ENCODE peak calls at places on chromosomes 4 and X, in ten cellular contexts. U is uterus, O is IMR-90, T is transverse colon, F is HCT116, D is body of pancreas, I is prostate gland, S is sigmoid colon, G is H1, H is NB4. C is an unnamed sample.

GRCh38 chrX:69137371-69137881 is 27.8 kb downstream of the PJA1 start:
- DNase-seq in F (no peak), T (no peak), I (no peak), D (no peak), U (peak), S (peak), H (peak), G (no peak), O (peak), C (no peak)

GRCh38 chr4:15673337-15673736 is 8.3 kb upstream of the FAM200B start:
- DNase-seq in G (no peak), S (no peak), T (no peak), H (no peak), F (no peak), D (no peak), O (no peak), U (no peak), I (no peak), C (no peak)

GRCh38 chr4:83212041-83212851 is 72.4 kb downstream of the COQ2 start:
- DNase-seq in S (no peak), D (no peak), T (peak), F (no peak), U (no peak), I (no peak), H (no peak), G (no peak), O (no peak), C (no peak)

GRCh38 chrX:103517246-103517645 is 2.0 kb downstream of the RAB40A start:
- DNase-seq in G (no peak), U (no peak), O (peak), F (no peak), S (no peak), I (no peak), D (no peak), H (no peak), T (no peak), C (no peak)

GRCh38 chr4:7699040-7699439 is 240.6 kb downstream of the AFAP1 start:
- DNase-seq in I (no peak), H (no peak), G (no peak), T (no peak), S (no peak), F (no peak), O (peak), D (peak), U (peak), C (no peak)

GRCh38 chr4:94169803-94170372 is 37.8 kb upstream of the SMARCAD1 start:
- DNase-seq in O (no peak), S (no peak), I (no peak), G (no peak), U (no peak), D (no peak), H (no peak), F (no peak), T (no peak), C (no peak)

GRCh38 chr4:185470503-185471195 is 884 bp downstream of the CCDC110 start:
- DNase-seq in F (peak), G (peak), D (peak), I (peak), S (peak), U (peak), H (peak), O (peak), T (peak), C (peak)

GRCh38 chr4:155809835-155810234 is 51.0 kb downstream of the GUCY1B1 start:
- DNase-seq in G (no peak), T (no peak), I (no peak), D (no peak), F (peak), S (no peak), H (peak), O (peak), U (no peak), C (no peak)

GRCh38 chr4:106186201-106186600 is 129.8 kb downstream of the TBCK start:
- DNase-seq in F (no peak), O (no peak), T (no peak), D (no peak), S (no peak), I (no peak), G (no peak), U (no peak), H (no peak), C (no peak)

GRCh38 chr4:82988323-82988832 is 22.2 kb downstream of the LIN54 start:
- DNase-seq in U (no peak), T (no peak), H (no peak), F (no peak), S (no peak), G (no peak), D (no peak), O (peak), I (no peak), C (no peak)

GRCh38 chrX:53188763-53189162 is 36.2 kb downstream of the KDM5C start:
- DNase-seq in F (no peak), D (no peak), T (no peak), O (peak), U (no peak), H (no peak), I (no peak), S (no peak), G (no peak), C (no peak)

GRCh38 chrX:11724122-11725017 is 33.7 kb upstream of the MSL3 start:
- DNase-seq in I (peak), F (peak), U (peak), D (peak), G (no peak), O (peak), S (no peak), T (no peak), H (peak), C (no peak)

GRCh38 chrX:37958493-37959211 is 47.7 kb upstream of the SYTL5 start:
- DNase-seq in D (no peak), H (no peak), I (no peak), U (no peak), F (no peak), G (no peak), T (no peak), S (no peak), O (peak), C (no peak)

GRCh38 chr4:182642831-182643230 is 274.4 kb downstream of the DCTD start:
- DNase-seq in T (no peak), H (peak), I (no peak), D (no peak), F (no peak), G (no peak), O (peak), S (no peak), U (no peak), C (no peak)

GRCh38 chr4:95539056-95539455 is 9.7 kb downstream of the UNC5C start:
- DNase-seq in G (no peak), D (no peak), S (no peak), T (no peak), I (no peak), H (no peak), O (no peak), F (no peak), U (no peak), C (no peak)

GRCh38 chr4:96097040-96097607 is 257.2 kb downstream of the PDHA2 start:
- DNase-seq in D (no peak), G (no peak), F (no peak), H (no peak), T (no peak), I (no peak), O (no peak), U (no peak), S (no peak), C (no peak)

GRCh38 chrX:31334997-31335396 is 263.2 kb upstream of the FTHL17 start:
- DNase-seq in F (no peak), G (no peak), H (no peak), U (no peak), I (no peak), D (no peak), T (no peak), O (no peak), S (no peak), C (no peak)
- TF ChIP-seq POLR2A in F (no peak), G (no peak), H (no peak), U (no peak), I (no peak), D (no peak), T (no peak), O (no peak), S (no peak), C (no peak)

GRCh38 chrX:120603707-120604358 is at the start of gene MCTS1:
- DNase-seq in F (peak), D (peak), G (peak), S (peak), U (peak), T (peak), H (peak), O (peak), I (peak), C (peak)

DNA sequence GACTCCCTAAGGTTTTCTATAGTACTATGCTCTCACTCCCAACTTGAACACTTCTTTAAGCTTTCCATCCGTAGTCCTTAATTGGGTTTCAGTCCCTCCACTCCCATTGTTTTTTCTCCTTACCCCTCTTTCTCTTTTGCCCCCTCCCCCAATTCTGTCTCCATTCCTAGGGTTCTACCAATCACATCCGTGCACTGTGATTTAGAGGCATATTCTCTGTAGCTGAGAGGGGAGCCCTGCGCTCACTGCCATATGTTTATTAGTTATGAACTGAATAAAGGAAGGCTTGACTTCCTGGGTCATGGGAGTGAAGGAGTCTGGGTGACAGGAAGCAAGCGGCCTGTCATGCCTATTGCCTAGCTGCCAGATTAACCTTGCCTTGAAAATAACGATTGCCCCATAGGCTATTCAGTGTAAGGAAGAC is 470 bp downstream of the MCTS1 start:
- DNase-seq in F (no peak), O (peak), I (no peak), H (peak), D (peak), G (no peak), T (peak), U (no peak), S (no peak), C (no peak)
- TF ChIP-seq POLR2A in F (no peak), O (no peak), I (no peak), H (no peak), D (peak), G (no peak), T (peak), U (no peak), S (no peak), C (no peak)

DNA sequence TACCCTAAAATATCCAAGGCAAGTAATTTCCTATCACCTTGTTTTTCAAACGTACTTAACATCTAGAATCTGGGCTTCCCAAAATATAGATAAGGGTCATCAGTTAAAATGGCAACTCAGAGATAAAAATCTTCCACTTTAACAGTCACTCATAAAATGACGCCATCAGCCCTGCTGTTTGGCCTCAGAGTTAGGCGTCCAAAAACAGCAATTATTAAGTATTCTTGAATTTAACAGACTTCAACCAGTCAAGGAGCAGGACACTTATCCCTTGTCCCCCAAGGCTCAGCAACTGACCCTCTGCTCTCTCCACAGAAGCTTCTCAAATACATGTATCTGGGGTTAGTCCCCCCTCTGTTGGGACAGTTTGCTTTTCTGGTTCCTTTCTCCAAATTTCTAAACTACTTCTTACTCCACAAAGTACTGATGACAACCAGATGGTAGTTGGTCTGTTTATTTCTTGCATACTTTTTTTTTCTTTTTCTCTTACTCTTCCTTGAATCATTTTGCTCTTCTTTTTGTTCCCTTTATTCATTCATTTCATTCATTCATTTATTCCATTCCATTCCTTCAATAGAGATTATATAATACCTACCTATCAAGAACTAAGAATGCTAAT is 54.4 kb downstream of the SOD3 start:
- DNase-seq in U (peak), F (no peak), O (peak), T (no peak), I (no peak), H (no peak), D (no peak), S (no peak), G (no peak), C (no peak)
- TF ChIP-seq POLR2A in U (no peak), F (no peak), O (no peak), T (no peak), I (no peak), H (no peak), D (no peak), S (no peak), G (no peak), C (no peak)

GRCh38 chr4:139556735-139557505 is 901 bp upstream of the SETD7 start:
- DNase-seq in I (peak), U (peak), T (peak), S (peak), G (peak), D (peak), H (peak), F (no peak), O (no peak), C (peak)

GRCh38 chr4:139555705-139556070 is 331 bp downstream of the SETD7 start:
- DNase-seq in G (no peak), H (no peak), F (no peak), T (peak), D (peak), U (peak), S (peak), O (no peak), I (peak), C (no peak)

GRCh38 chr4:139557506-139558110 is 1.6 kb upstream of the SETD7 start:
- DNase-seq in F (no peak), D (peak), G (no peak), U (no peak), I (no peak), T (no peak), O (no peak), H (peak), S (no peak), C (no peak)

GRCh38 chr4:139555073-139555704 is 830 bp downstream of the SETD7 start:
- DNase-seq in O (peak), D (peak), S (peak), I (peak), H (peak), F (peak), U (peak), G (peak), T (peak), C (peak)

DNA sequence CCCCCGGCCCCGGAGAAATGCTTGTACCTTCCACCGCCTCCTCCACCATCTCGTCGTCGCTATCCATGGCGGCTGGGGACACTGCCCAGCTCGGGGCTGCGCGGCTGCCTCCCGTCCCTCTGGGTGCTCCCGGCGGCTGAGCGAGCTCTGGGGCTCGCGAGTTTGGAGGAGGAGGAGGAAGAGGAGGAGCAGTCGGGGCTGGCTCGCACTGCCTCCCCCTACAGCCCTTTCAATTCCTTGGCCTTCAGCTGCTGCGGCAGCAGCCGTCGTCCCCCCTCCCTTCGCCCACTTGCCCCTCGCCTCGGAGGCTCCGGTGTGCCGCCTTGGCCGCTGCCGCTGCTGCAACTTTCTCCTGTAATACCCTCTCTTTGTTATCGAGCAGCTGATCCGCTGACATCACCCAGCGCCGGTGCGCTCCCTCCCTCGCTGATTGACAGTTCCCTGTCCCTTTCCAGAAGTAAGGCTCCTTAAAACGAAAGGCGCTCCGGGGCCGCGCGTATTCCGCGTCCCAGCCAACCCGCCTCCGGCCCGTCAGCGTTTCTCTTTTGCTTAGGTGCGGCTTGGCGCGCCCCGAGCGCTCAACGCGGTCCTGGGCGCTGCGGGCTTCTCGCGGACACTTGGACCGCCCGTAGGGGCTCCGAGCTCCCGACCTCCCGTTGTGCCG is at the start of gene SETD7:
- DNase-seq in F (peak), T (peak), D (peak), I (peak), O (peak), G (peak), H (peak), U (peak), S (peak), C (peak)
- TF ChIP-seq POLR2A in F (peak), T (peak), D (peak), I (peak), O (peak), G (peak), H (peak), U (peak), S (peak), C (peak)

DNA sequence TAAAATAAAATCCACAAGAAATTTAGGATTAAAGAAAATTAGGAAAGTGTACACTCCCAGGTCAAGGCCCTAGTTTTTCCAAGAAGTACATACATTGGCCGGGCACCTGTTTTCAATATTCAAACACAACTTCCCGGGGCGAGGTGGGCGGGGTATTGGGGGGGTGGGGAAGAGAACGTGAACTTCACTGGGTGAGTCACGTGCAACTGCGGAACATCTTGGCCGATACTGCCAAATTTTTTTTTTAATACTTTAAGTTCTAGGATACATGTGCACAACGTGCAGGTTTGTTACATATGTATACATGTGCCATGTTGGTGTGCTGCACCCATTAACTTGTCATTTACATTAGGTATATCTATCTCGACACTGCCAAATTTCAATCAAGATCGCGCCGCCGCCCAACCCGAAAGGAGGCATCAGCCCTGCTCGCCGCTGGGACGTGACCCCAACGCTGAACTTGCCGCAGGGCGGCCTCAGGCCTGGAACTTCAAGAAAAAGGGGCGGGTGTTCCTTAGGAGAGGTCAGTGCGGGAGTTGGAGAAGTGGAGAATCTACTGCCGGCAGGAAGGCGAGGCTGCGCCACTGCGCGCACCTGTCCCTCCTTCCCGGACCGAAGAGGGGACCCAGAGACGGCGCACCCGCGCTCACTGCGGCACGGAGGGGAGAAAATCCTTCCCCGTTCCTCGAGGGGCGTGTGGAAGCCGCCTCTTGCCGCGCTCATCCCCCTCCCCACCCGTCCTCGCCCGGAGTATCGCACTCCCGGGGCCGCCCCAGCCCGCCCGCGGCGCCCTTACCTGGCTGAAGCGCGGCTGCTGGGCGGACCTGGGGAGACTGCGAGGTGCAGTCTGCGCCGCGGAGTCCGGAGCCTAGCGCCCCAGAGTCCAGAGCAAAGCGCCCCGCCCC is at the start of gene TEC:
- DNase-seq in O (no peak), D (peak), S (peak), I (peak), G (peak), H (peak), T (peak), U (peak), F (peak), C (peak)
- TF ChIP-seq POLR2A in O (no peak), D (peak), S (no peak), I (peak), G (peak), H (no peak), T (peak), U (peak), F (peak), C (no peak)

GRCh38 chr4:77065382-77065781 is 10.4 kb downstream of the CCNI start:
- DNase-seq in D (no peak), I (no peak), H (no peak), U (no peak), S (no peak), F (no peak), T (no peak), O (peak), G (no peak), C (no peak)
- TF ChIP-seq POLR2A in D (no peak), I (no peak), H (no peak), U (no peak), S (no peak), F (no peak), T (no peak), O (no peak), G (no peak), C (no peak)